ENCODE peak calls at places on chromosomes 3 and 15, in ten cellular contexts. S is effector CD4-positive, alpha-beta T cell; J is NCI-H1417; B is tibial artery; A is mesothelial cell of epicardium; H is activated naive CD4-positive, alpha-beta T cell treated with anti-CD3 and anti-CD28 coated beads, Interleukin-2, amount 10 ng/mL, durations not matched to agents 7 days and 5 days; R is MCF 10A; I is CD4-positive, alpha-beta T cell; W is SK-N-SH; E is coronary artery. T is an unnamed sample.

GRCh38 chr15:33242669-33243191 is 48.2 kb upstream of the FMN1 start:
- DNase-seq in A (no peak), R (peak), E (no peak), W (peak), J (no peak), B (no peak), H (no peak), I (no peak), S (no peak), T (no peak)

GRCh38 chr3:142888099-142888483 is 792 bp downstream of the PCOLCE2 start:
- DNase-seq in R (peak), I (no peak), W (peak), E (no peak), A (no peak), B (peak), H (no peak), S (no peak), J (no peak), T (no peak)

GRCh38 chr3:141237701-141238521 is 6.3 kb downstream of the PXYLP1 start:
- DNase-seq in E (no peak), A (no peak), H (no peak), J (no peak), R (no peak), B (no peak), I (no peak), W (no peak), S (no peak), T (no peak)

GRCh38 chr15:63918317-63918672 is 84.5 kb upstream of the HERC1 start:
- DNase-seq in R (no peak), H (no peak), A (no peak), I (no peak), W (no peak), S (no peak), B (no peak), E (no peak), J (peak), T (no peak)

GRCh38 chr3:193788189-193788946 is 195.4 kb downstream of the OPA1 start:
- DNase-seq in J (peak), R (peak), A (no peak), S (no peak), H (peak), E (no peak), B (no peak), I (no peak), W (peak), T (no peak)

GRCh38 chr3:178063475-178063874 is 472.8 kb upstream of the KCNMB2 start:
- DNase-seq in B (no peak), R (no peak), J (no peak), I (no peak), A (no peak), W (no peak), S (no peak), H (no peak), E (no peak), T (peak)

GRCh38 chr3:13026534-13026933 is 46.7 kb downstream of the IQSEC1 start:
- DNase-seq in B (no peak), J (no peak), R (no peak), W (no peak), E (no peak), A (no peak), S (no peak), H (no peak), I (no peak), T (no peak)

GRCh38 chr3:145032790-145033189 is 1061.2 kb downstream of the DIPK2A start:
- DNase-seq in I (no peak), R (no peak), E (no peak), W (no peak), A (no peak), H (no peak), J (no peak), S (no peak), B (no peak), T (no peak)

GRCh38 chr3:70064194-70064787 is 64.8 kb downstream of the SAMMSON start:
- DNase-seq in W (peak), J (peak), A (no peak), B (no peak), H (no peak), E (no peak), S (no peak), R (peak), I (no peak), T (peak)

GRCh38 chr15:63971427-63971805 is 74.9 kb downstream of the DAPK2 start:
- DNase-seq in W (no peak), B (no peak), S (peak), H (peak), E (no peak), R (no peak), J (no peak), A (no peak), I (peak), T (no peak)

GRCh38 chr3:124964432-124964831 is 29.9 kb upstream of the MUC13 start:
- DNase-seq in A (no peak), W (no peak), I (no peak), H (no peak), J (no peak), R (no peak), S (no peak), B (no peak), E (no peak), T (no peak)

GRCh38 chr15:62124176-62124952 is 40.7 kb downstream of the C2CD4B start:
- DNase-seq in J (peak), R (no peak), I (no peak), E (no peak), S (no peak), W (no peak), H (no peak), B (no peak), A (no peak), T (peak)

GRCh38 chr3:187490366-187490765 is 122.2 kb downstream of the RTP4 start:
- DNase-seq in J (no peak), W (no peak), I (no peak), B (no peak), E (no peak), A (no peak), S (no peak), H (no peak), R (no peak), T (no peak)

GRCh38 chr3:63067999-63068645 is 192.9 kb upstream of the CADPS start:
- DNase-seq in A (peak), W (no peak), B (no peak), E (no peak), S (no peak), R (peak), I (no peak), H (peak), J (no peak), T (peak)

GRCh38 chr15:72047020-72047419 is 70.9 kb downstream of the MYO9A start:
- DNase-seq in I (no peak), B (no peak), J (no peak), R (peak), E (no peak), H (no peak), S (no peak), W (no peak), A (no peak), T (no peak)